ENCODE peak calls at places on chromosomes 3 and 15, in five cellular contexts. R is OCI-M1, A is endothelial cell of umbilical vein, L is GM23248, J is cardiac fibroblast. V is an unnamed sample.

GRCh38 chr15:89364341-89364740 is 29.7 kb upstream of the POLG start:
- DNase-seq in L (no peak), J (no peak), R (peak), A (no peak), V (no peak)

GRCh38 chr3:194326192-194327029 is 24.7 kb downstream of the CPN2 start:
- DNase-seq in J (no peak), L (peak), A (no peak), R (no peak), V (no peak)

GRCh38 chr15:57054351-57054750 is 135.9 kb downstream of the TCF12 start:
- DNase-seq in L (no peak), J (no peak), R (no peak), A (no peak), V (no peak)

GRCh38 chr3:36763850-36764703 is at the start of gene DCLK3:
- DNase-seq in L (peak), R (no peak), J (no peak), A (no peak), V (no peak)

GRCh38 chr3:39569095-39569494 is 101.6 kb downstream of the MOBP start:
- DNase-seq in L (no peak), A (no peak), J (no peak), R (no peak), V (no peak)

GRCh38 chr3:108437439-108437838 is 73.0 kb downstream of the MYH15 start:
- DNase-seq in L (no peak), J (no peak), R (peak), A (no peak), V (no peak)

GRCh38 chr3:14274999-14275961 is 96.7 kb downstream of the LSM3 start:
- DNase-seq in L (no peak), R (no peak), J (peak), A (peak), V (no peak)

GRCh38 chr3:177250108-177250507 is 52.8 kb upstream of the TBL1XR1 start:
- DNase-seq in L (no peak), A (no peak), J (peak), R (no peak), V (no peak)

GRCh38 chr15:77173487-77173886 is 102.6 kb upstream of the TSPAN3 start:
- DNase-seq in J (no peak), L (no peak), R (no peak), A (no peak), V (no peak)

GRCh38 chr3:179544981-179545645 is 17.6 kb upstream of the ACTL6A start:
- DNase-seq in J (peak), R (no peak), A (no peak), L (peak), V (no peak)

GRCh38 chr15:59276225-59277178 is 69.9 kb downstream of the LDHAL6B start:
- DNase-seq in A (no peak), L (no peak), J (no peak), R (no peak), V (no peak)

GRCh38 chr15:58760385-58761009 is 10.6 kb upstream of the MINDY2 start:
- DNase-seq in J (no peak), R (no peak), L (no peak), A (no peak), V (no peak)

GRCh38 chr15:89101302-89102191 is 13.3 kb downstream of the ABHD2 start:
- DNase-seq in J (peak), R (no peak), L (peak), A (peak), V (no peak)

GRCh38 chr3:47661121-47661752 is 82.6 kb upstream of the CSPG5 start:
- DNase-seq in L (peak), R (no peak), J (peak), A (peak), V (no peak)

GRCh38 chr3:66199089-66199473 is 21.7 kb upstream of the SLC25A26 start:
- DNase-seq in J (no peak), L (no peak), A (no peak), R (no peak), V (no peak)

GRCh38 chr15:34213690-34214089 is 3.8 kb upstream of the KATNBL1 start:
- DNase-seq in J (no peak), R (no peak), L (no peak), A (no peak), V (no peak)

GRCh38 chr15:47443839-47444238 is 273.5 kb upstream of the SEMA6D start:
- DNase-seq in L (no peak), J (no peak), A (no peak), R (no peak), V (no peak)

GRCh38 chr3:17116007-17116659 is 231.4 kb downstream of the PLCL2 start:
- DNase-seq in A (no peak), L (no peak), J (no peak), R (peak), V (no peak)

GRCh38 chr15:38696120-38696727 is 131.6 kb upstream of the RASGRP1 start:
- DNase-seq in J (no peak), A (no peak), L (peak), R (peak), V (no peak)

GRCh38 chr3:186115229-186115996 is 6.5 kb upstream of the ETV5 start:
- DNase-seq in R (no peak), J (no peak), L (no peak), A (no peak), V (no peak)

GRCh38 chr3:535566-536416 is 339.2 kb downstream of the CHL1 start:
- DNase-seq in A (no peak), L (peak), J (peak), R (no peak), V (peak)

GRCh38 chr3:14814473-14814872 is 4.3 kb upstream of the FGD5 start:
- DNase-seq in L (no peak), A (no peak), J (no peak), R (no peak), V (no peak)

GRCh38 chr3:39255503-39256325 is 24.1 kb downstream of the CX3CR1 start:
- DNase-seq in L (no peak), R (peak), J (no peak), A (no peak), V (peak)

GRCh38 chr15:31163769-31164572 is 62.4 kb upstream of the TRPM1 start:
- DNase-seq in A (no peak), J (no peak), R (no peak), L (no peak), V (no peak)

GRCh38 chr3:39264053-39264452 is 15.8 kb downstream of the CX3CR1 start:
- DNase-seq in R (no peak), J (no peak), L (no peak), A (no peak), V (peak)

GRCh38 chr3:8325306-8325705 is 176.3 kb upstream of the LMCD1 start:
- DNase-seq in R (no peak), L (no peak), A (no peak), J (peak), V (no peak)

GRCh38 chr15:83653639-83654378 is at the start of gene ADAMTSL3:
- DNase-seq in R (no peak), A (no peak), J (peak), L (peak), V (no peak)

GRCh38 chr3:138950006-138950644 is 3.1 kb downstream of the FOXL2NB start:
- DNase-seq in R (no peak), L (peak), A (no peak), J (peak), V (no peak)

V was measured in memory B cell.